ENCODE peak calls at places on chromosomes 6 and 20, in seven cellular contexts. One of them, this sample, is unnamed.

GRCh38 chr20:32006841-32007786 is 3.1 kb upstream of the CCM2L start:
- DNase-seq in HepG2: peak
- DNase-seq in H1: no peak
- DNase-seq in GM23338: no peak
- DNase-seq in A673: peak
- DNase-seq in GM23248: no peak
- DNase-seq in PC-3: no peak
- DNase-seq in this sample: no peak

GRCh38 chr6:149934249-149935156 is 7.3 kb upstream of the ULBP2 start:
- DNase-seq in HepG2: peak
- DNase-seq in H1: peak
- DNase-seq in GM23338: peak
- DNase-seq in A673: peak
- DNase-seq in GM23248: peak
- DNase-seq in PC-3: peak
- DNase-seq in this sample: no peak

GRCh38 chr6:161418458-161418945 is 144.6 kb upstream of the AGPAT4 start:
- DNase-seq in HepG2: peak
- DNase-seq in H1: no peak
- DNase-seq in GM23338: peak
- DNase-seq in A673: peak
- DNase-seq in GM23248: peak
- DNase-seq in PC-3: peak
- DNase-seq in this sample: peak

GRCh38 chr6:31585531-31585930 is 546 bp upstream of the LST1 start:
- DNase-seq in HepG2: peak
- DNase-seq in H1: no peak
- DNase-seq in GM23338: peak
- DNase-seq in A673: peak
- DNase-seq in GM23248: peak
- DNase-seq in PC-3: peak
- DNase-seq in this sample: no peak

GRCh38 chr20:5484346-5484745 is 167.6 kb upstream of the PROKR2 start:
- DNase-seq in HepG2: no peak
- DNase-seq in H1: no peak
- DNase-seq in GM23338: no peak
- DNase-seq in A673: no peak
- DNase-seq in GM23248: no peak
- DNase-seq in PC-3: no peak
- DNase-seq in this sample: no peak

GRCh38 chr20:3811421-3812258 is 8.7 kb upstream of the AP5S1 start:
- DNase-seq in HepG2: peak
- DNase-seq in H1: no peak
- DNase-seq in GM23338: no peak
- DNase-seq in A673: peak
- DNase-seq in GM23248: peak
- DNase-seq in PC-3: peak
- DNase-seq in this sample: peak

GRCh38 chr20:36573798-36574277 is 441 bp downstream of the TGIF2 start:
- DNase-seq in HepG2: peak
- DNase-seq in H1: no peak
- DNase-seq in GM23338: no peak
- DNase-seq in A673: peak
- DNase-seq in GM23248: peak
- DNase-seq in PC-3: no peak
- DNase-seq in this sample: no peak

GRCh38 chr20:36407196-36407733 is 101.1 kb downstream of the DLGAP4 start:
- DNase-seq in HepG2: no peak
- DNase-seq in H1: no peak
- DNase-seq in GM23338: no peak
- DNase-seq in A673: no peak
- DNase-seq in GM23248: peak
- DNase-seq in PC-3: peak
- DNase-seq in this sample: no peak

GRCh38 chr6:146027586-146028249 is 1.1 kb upstream of the GRM1 start:
- DNase-seq in HepG2: no peak
- DNase-seq in H1: peak
- DNase-seq in GM23338: peak
- DNase-seq in A673: no peak
- DNase-seq in GM23248: peak
- DNase-seq in PC-3: no peak
- DNase-seq in this sample: no peak

GRCh38 chr20:31712112-31712553 is 10.5 kb downstream of the BCL2L1 start:
- DNase-seq in HepG2: peak
- DNase-seq in H1: no peak
- DNase-seq in GM23338: peak
- DNase-seq in A673: peak
- DNase-seq in GM23248: no peak
- DNase-seq in PC-3: peak
- DNase-seq in this sample: no peak

GRCh38 chr6:116390571-116390970 is 19.8 kb downstream of the DSE start:
- DNase-seq in HepG2: no peak
- DNase-seq in H1: no peak
- DNase-seq in GM23338: no peak
- DNase-seq in A673: no peak
- DNase-seq in GM23248: no peak
- DNase-seq in PC-3: no peak
- DNase-seq in this sample: no peak

GRCh38 chr6:2976571-2977085 is 5.3 kb upstream of the SERPINB6 start:
- DNase-seq in HepG2: no peak
- DNase-seq in H1: no peak
- DNase-seq in GM23338: no peak
- DNase-seq in A673: no peak
- DNase-seq in GM23248: peak
- DNase-seq in PC-3: peak
- DNase-seq in this sample: no peak

GRCh38 chr20:23128461-23129125 is 42.5 kb upstream of the CD93 start:
- DNase-seq in HepG2: no peak
- DNase-seq in H1: no peak
- DNase-seq in GM23338: no peak
- DNase-seq in A673: no peak
- DNase-seq in GM23248: no peak
- DNase-seq in PC-3: no peak
- DNase-seq in this sample: no peak

GRCh38 chr20:10490706-10491105 is 55.6 kb downstream of the SLX4IP start:
- DNase-seq in HepG2: no peak
- DNase-seq in H1: no peak
- DNase-seq in GM23338: peak
- DNase-seq in A673: peak
- DNase-seq in GM23248: no peak
- DNase-seq in PC-3: no peak
- DNase-seq in this sample: no peak

GRCh38 chr20:50645253-50646068 is 45.9 kb downstream of the RIPOR3 start:
- DNase-seq in HepG2: peak
- DNase-seq in H1: peak
- DNase-seq in GM23338: peak
- DNase-seq in A673: peak
- DNase-seq in GM23248: peak
- DNase-seq in PC-3: peak
- DNase-seq in this sample: no peak

GRCh38 chr6:92329416-92329815 is 1089.9 kb downstream of the EPHA7 start:
- DNase-seq in HepG2: no peak
- DNase-seq in H1: no peak
- DNase-seq in GM23338: no peak
- DNase-seq in A673: no peak
- DNase-seq in GM23248: no peak
- DNase-seq in PC-3: no peak
- DNase-seq in this sample: no peak

GRCh38 chr6:7732219-7732618 is 6.3 kb downstream of the BMP6 start:
- DNase-seq in HepG2: no peak
- DNase-seq in H1: no peak
- DNase-seq in GM23338: peak
- DNase-seq in A673: no peak
- DNase-seq in GM23248: peak
- DNase-seq in PC-3: no peak
- DNase-seq in this sample: no peak

GRCh38 chr6:101806241-101806640 is 412.7 kb downstream of the GRIK2 start:
- DNase-seq in HepG2: no peak
- DNase-seq in H1: no peak
- DNase-seq in GM23338: no peak
- DNase-seq in A673: no peak
- DNase-seq in GM23248: peak
- DNase-seq in PC-3: peak
- DNase-seq in this sample: no peak

GRCh38 chr20:32990426-32990825 is 13.8 kb downstream of the SUN5 start:
- DNase-seq in HepG2: no peak
- DNase-seq in H1: no peak
- DNase-seq in GM23338: no peak
- DNase-seq in A673: no peak
- DNase-seq in GM23248: no peak
- DNase-seq in PC-3: no peak
- DNase-seq in this sample: no peak

GRCh38 chr6:107731422-107732319 is 92.4 kb downstream of the SCML4 start:
- DNase-seq in HepG2: no peak
- DNase-seq in H1: no peak
- DNase-seq in GM23338: no peak
- DNase-seq in A673: no peak
- DNase-seq in GM23248: no peak
- DNase-seq in PC-3: no peak
- DNase-seq in this sample: no peak

GRCh38 chr6:88908598-88909548 is 54.5 kb downstream of the RNGTT start:
- DNase-seq in HepG2: no peak
- DNase-seq in H1: no peak
- DNase-seq in GM23338: no peak
- DNase-seq in A673: no peak
- DNase-seq in GM23248: no peak
- DNase-seq in PC-3: no peak
- DNase-seq in this sample: no peak

GRCh38 chr6:38604700-38605099 is 35.0 kb downstream of the BTBD9 start:
- DNase-seq in HepG2: peak
- DNase-seq in H1: no peak
- DNase-seq in GM23338: no peak
- DNase-seq in A673: no peak
- DNase-seq in GM23248: no peak
- DNase-seq in PC-3: peak
- DNase-seq in this sample: no peak

GRCh38 chr20:62433655-62434054 is 6.3 kb upstream of the RBBP8NL start:
- DNase-seq in HepG2: no peak
- DNase-seq in H1: no peak
- DNase-seq in GM23338: no peak
- DNase-seq in A673: no peak
- DNase-seq in GM23248: peak
- DNase-seq in PC-3: no peak
- DNase-seq in this sample: no peak
- TF ChIP-seq EZH2 in HepG2: no peak
- TF ChIP-seq EZH2 in H1: no peak
- TF ChIP-seq EZH2 in GM23338: no peak
- TF ChIP-seq EZH2 in A673: no peak
- TF ChIP-seq EZH2 in GM23248: no peak
- TF ChIP-seq EZH2 in PC-3: no peak
- TF ChIP-seq EZH2 in this sample: no peak

DNA sequence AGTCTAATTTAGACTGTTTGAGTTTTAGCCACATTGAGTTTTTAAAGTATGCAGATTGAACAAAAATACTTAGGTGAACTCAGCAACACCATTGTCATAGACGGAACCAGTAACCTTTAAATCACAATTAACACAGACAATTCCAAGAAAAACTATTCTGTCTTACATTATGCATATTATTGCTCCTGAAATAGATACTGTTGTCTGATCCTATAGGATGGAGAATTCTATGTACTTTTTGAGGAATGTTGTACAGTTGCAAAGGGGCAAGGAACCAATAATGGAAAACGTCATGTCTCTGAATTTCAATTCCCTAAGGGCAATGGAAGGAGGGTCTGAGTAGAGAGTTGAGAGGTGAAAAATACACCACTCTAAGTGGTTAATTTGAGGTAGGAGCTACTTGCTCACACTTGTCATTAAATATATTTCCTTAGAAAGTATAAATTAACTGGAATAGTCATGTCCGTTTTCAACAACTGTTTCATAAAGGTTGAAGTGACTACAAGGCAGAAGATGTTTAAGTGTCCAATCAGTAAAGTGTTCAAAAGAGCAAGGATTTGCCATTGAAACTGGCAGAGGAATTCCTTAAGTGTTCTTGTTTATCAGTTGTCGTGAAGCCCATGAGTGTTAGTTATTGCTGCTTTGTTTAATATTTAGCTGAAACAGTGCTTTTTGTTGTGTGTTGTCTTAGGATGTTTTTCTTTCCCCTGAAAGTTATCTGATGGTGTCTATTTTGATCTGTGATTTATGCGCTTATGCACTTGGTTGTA is 1.3 kb downstream of the NKAIN2 start:
- DNase-seq in HepG2: no peak
- DNase-seq in H1: no peak
- DNase-seq in GM23338: no peak
- DNase-seq in A673: no peak
- DNase-seq in GM23248: no peak
- DNase-seq in PC-3: no peak
- DNase-seq in this sample: no peak
- H3K27ac ChIP-seq in HepG2: no peak
- H3K27ac ChIP-seq in H1: no peak
- H3K27ac ChIP-seq in GM23338: no peak
- H3K27ac ChIP-seq in A673: no peak
- H3K27ac ChIP-seq in GM23248: no peak
- H3K27ac ChIP-seq in PC-3: no peak
- H3K27ac ChIP-seq in this sample: peak

GRCh38 chr20:1266167-1266973 is at the start of gene SNPH:
- DNase-seq in HepG2: no peak
- DNase-seq in H1: peak
- DNase-seq in GM23338: peak
- DNase-seq in A673: peak
- DNase-seq in GM23248: peak
- DNase-seq in PC-3: peak
- DNase-seq in this sample: no peak
- TF ChIP-seq EZH2 in HepG2: no peak
- TF ChIP-seq EZH2 in H1: no peak
- TF ChIP-seq EZH2 in GM23338: no peak
- TF ChIP-seq EZH2 in A673: no peak
- TF ChIP-seq EZH2 in GM23248: no peak
- TF ChIP-seq EZH2 in PC-3: no peak
- TF ChIP-seq EZH2 in this sample: no peak

DNA sequence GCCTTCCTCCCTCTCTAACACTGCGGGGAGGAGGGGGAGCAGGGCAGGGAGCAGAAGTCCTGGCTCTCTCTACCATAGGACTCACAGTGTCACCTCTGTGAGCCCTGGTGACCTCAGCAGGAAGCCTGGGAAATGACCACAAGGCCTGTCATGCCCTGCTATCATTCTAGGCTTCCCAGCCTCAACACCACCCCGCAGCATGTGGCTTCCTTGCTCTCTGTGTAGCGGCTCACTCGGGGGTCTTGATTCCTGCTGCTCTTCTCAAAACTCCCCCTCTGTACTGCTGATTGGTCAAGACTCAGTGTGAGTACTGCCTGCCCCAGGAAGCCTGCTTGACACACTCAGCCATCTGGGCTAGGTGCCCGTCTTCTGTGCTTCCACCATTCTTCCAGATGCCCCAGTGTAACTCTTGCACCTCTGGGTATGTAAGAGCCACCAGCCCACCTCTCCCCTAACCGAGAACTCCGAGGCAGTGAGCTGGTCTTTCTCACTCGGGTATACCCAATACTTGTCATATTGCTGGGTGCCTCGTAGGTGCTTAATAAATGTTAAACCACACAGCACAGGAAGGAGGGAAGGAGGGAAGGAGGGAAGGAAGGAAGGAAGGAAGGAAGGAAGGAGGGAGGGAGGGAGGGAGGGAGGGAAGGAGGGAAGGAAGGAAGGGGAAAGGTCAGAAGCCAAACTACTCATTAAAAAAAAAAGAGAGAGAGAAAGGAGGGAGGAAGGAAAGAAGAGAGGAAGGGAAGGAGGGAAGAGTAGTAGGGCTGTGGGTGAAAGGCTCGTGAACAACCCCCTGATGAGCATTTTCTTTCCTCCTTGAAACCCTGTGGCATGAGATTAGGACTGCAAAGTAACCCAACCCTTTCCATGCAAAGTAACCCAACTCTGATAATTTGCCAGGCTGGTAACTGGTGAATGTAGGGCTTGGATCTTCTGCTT is 5.0 kb downstream of the MDFI start:
- DNase-seq in HepG2: no peak
- DNase-seq in H1: no peak
- DNase-seq in GM23338: no peak
- DNase-seq in A673: peak
- DNase-seq in GM23248: no peak
- DNase-seq in PC-3: no peak
- DNase-seq in this sample: peak
- H3K27ac ChIP-seq in HepG2: no peak
- H3K27ac ChIP-seq in H1: no peak
- H3K27ac ChIP-seq in GM23338: no peak
- H3K27ac ChIP-seq in A673: peak
- H3K27ac ChIP-seq in GM23248: no peak
- H3K27ac ChIP-seq in PC-3: no peak
- H3K27ac ChIP-seq in this sample: peak